ENCODE peak calls at places on chromosomes 12 and 14, in five cellular contexts. M is GM23338, L is osteoblast, B is astrocyte, W is neural progenitor cell. P is an unnamed sample.

GRCh38 chr14:104591031-104591430 is 11.5 kb downstream of the C14orf180 start:
- DNase-seq in M (no peak), W (no peak), B (no peak), L (peak), P (no peak)

GRCh38 chr12:115185529-115185928 is 501.6 kb upstream of the TBX3 start:
- DNase-seq in M (no peak), L (no peak), B (peak), W (no peak), P (no peak)

GRCh38 chr12:95908573-95908972 is 33.8 kb downstream of the CCDC38 start:
- DNase-seq in M (no peak), W (no peak), L (peak), B (peak), P (no peak)

GRCh38 chr14:50773632-50774541 is 57.1 kb downstream of the NIN start:
- DNase-seq in W (peak), B (peak), M (peak), L (peak), P (no peak)

GRCh38 chr14:71856199-71856919 is 75.9 kb upstream of the RGS6 start:
- DNase-seq in M (no peak), B (no peak), W (no peak), L (no peak), P (no peak)

GRCh38 chr12:24902521-24903304 is 46.2 kb downstream of the BCAT1 start:
- DNase-seq in M (peak), L (peak), W (peak), B (peak), P (no peak)

GRCh38 chr14:22291406-22291805 is 297.6 kb downstream of the DAD1 start:
- DNase-seq in M (no peak), B (peak), W (no peak), L (no peak), P (peak)

GRCh38 chr14:50001999-50002925 is 109.4 kb downstream of the ARF6 start:
- DNase-seq in B (no peak), W (no peak), L (peak), M (peak), P (no peak)

GRCh38 chr12:26524862-26525465 is 308.0 kb downstream of the ITPR2 start:
- DNase-seq in W (peak), L (no peak), B (no peak), M (peak), P (no peak)

GRCh38 chr12:31897791-31898503 is 61.3 kb upstream of the RESF1 start:
- DNase-seq in B (peak), L (no peak), W (peak), M (peak), P (no peak)

GRCh38 chr12:57166971-57167371 is 19.6 kb upstream of the LRP1-AS start:
- DNase-seq in M (no peak), L (peak), W (no peak), B (peak), P (peak)

GRCh38 chr14:103427485-103428443 is 42.5 kb downstream of the MARK3 start:
- DNase-seq in M (peak), W (peak), B (peak), L (no peak), P (peak)

GRCh38 chr14:21350539-21350938 is 33.3 kb downstream of the SUPT16H start:
- DNase-seq in W (no peak), M (no peak), L (no peak), B (no peak), P (no peak)

GRCh38 chr12:121176826-121177529 is 33.0 kb upstream of the P2RX4 start:
- DNase-seq in W (no peak), L (no peak), B (no peak), M (no peak), P (no peak)

GRCh38 chr12:48930475-48930874 is 5.2 kb upstream of the FKBP11 start:
- DNase-seq in W (no peak), L (no peak), M (no peak), B (no peak), P (no peak)

GRCh38 chr12:48936379-48936979 is 11.2 kb upstream of the FKBP11 start:
- DNase-seq in W (peak), M (peak), B (peak), L (peak), P (no peak)

GRCh38 chr12:48934312-48934706 is 9.0 kb upstream of the FKBP11 start:
- DNase-seq in W (no peak), M (peak), L (peak), B (no peak), P (no peak)

GRCh38 chr12:48932878-48933277 is 7.6 kb upstream of the FKBP11 start:
- DNase-seq in B (no peak), M (no peak), L (peak), W (no peak), P (no peak)

DNA sequence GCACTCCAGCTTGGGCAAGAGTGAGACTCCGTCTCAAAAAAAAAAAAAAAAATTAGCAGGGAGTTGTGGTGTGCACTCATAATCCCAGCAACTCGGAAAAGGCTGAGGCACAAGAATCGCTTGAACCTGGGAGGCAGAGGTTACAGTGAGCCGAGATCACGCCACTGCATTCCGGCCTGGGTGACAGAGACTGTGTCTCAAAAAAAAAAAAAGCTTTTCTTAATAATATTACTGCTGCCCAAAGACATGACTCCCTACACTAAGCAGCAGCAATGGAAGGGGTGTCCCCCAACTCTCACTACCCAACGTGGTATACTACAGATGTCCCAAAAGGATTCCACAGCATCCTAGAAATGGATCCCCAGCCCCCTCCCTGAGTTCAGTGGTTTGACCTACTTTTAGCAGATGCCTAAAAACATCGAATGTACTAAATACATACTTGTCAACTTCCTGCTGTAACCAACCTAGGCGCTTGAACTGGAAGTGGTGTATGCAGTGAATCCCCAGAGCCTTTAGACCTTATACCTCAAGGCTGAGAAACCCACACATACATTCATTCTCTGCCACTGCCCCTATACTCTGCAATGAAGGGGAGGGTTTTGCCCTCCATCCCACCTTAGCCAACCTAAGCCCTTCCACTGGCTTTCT is 8.5 kb upstream of the FKBP11 start:
- DNase-seq in L (no peak), B (no peak), M (no peak), W (no peak), P (no peak)
- H3K4me2 ChIP-seq in L (no peak), B (no peak), M (no peak), W (no peak), P (no peak)

GRCh38 chr12:66403746-66404145 is 101.5 kb downstream of the HELB start:
- DNase-seq in B (no peak), L (no peak), M (peak), W (no peak), P (no peak)

GRCh38 chr12:66399626-66399931 is 97.3 kb downstream of the HELB start:
- DNase-seq in M (no peak), B (no peak), W (no peak), L (no peak), P (no peak)

GRCh38 chr12:66409195-66409871 is 107.0 kb downstream of the HELB start:
- DNase-seq in M (peak), W (peak), L (no peak), B (peak), P (peak)

GRCh38 chr12:66405395-66405794 is 103.1 kb downstream of the HELB start:
- DNase-seq in W (no peak), B (peak), L (peak), M (no peak), P (no peak)
- H2AFZ ChIP-seq in W (no peak), B (no peak), L (no peak), M (no peak), P (no peak)

DNA sequence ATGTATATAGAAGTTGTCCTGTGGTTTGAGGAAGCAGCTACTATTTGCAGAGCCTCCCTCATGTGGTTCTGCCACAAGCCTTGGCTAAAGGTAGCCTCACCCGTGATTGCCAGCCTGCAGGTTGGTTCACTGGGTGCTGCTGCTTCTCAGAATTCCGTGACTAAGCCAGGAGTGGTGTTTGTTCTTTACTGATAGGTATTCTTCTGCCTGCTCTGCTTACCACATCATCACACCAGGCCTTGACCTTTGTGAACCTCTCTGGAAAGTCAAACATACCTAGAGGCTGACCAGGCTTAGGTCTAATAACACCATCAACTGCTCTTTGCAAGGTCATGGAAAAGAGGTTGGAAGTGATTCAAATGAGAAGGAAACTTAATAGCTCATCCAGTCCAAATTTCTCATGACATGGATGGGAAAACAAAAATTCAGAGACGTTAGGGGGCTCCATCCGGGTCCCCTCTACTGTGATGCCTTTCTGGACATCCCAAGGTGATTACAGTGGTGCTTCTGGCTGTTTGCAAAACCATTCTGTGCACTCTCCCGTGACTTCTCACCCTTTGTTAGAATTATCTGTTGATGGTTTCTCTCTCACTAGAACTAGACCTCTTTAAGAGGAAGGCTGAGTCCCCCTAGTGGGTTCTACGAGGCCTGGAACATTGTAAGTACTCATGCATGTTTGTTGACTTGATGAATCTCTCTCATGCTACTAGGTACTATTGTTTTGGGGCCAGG is 8.5 kb upstream of the SOCS2 start:
- DNase-seq in M (peak), W (peak), L (peak), B (peak), P (peak)
- TF ChIP-seq CTCF in M (peak), W (peak), L (peak), B (peak), P (no peak)

DNA sequence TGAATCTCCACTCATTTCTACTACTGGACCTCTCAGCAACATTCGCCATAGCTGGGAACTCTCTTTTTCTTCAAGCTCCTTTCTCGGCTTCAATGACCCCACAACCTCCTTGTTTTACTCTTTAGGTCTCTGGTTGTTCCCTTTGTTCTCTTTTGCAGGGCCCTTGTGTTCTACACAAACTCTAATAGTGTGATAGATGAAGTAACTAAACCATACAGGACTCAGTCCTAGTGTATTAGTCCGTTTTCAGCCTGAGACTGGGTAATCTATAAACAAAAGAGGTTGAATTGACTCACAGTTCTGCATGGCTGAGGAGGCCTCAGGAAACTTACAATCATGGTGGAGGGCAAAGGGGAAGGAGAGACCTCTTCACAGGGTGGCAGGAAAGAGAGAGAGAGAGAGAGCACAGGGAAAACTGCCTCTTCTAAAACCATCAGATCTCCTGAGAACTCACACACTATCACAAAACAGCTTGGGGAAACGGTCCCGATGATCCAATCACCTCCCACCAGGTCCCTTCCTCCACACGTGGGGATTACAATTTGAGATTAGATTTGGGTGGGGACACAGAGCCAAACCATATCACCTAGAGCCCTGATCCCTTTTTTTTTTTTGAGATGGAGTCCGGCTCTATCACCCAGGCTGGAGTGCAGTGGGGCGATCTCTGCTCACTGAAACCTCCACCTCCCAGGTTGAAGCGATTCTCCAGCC is 32.0 kb upstream of the WNK1 start:
- DNase-seq in B (no peak), M (no peak), W (no peak), L (no peak), P (no peak)
- H3K4me2 ChIP-seq in B (no peak), M (no peak), W (no peak), L (no peak), P (no peak)

DNA sequence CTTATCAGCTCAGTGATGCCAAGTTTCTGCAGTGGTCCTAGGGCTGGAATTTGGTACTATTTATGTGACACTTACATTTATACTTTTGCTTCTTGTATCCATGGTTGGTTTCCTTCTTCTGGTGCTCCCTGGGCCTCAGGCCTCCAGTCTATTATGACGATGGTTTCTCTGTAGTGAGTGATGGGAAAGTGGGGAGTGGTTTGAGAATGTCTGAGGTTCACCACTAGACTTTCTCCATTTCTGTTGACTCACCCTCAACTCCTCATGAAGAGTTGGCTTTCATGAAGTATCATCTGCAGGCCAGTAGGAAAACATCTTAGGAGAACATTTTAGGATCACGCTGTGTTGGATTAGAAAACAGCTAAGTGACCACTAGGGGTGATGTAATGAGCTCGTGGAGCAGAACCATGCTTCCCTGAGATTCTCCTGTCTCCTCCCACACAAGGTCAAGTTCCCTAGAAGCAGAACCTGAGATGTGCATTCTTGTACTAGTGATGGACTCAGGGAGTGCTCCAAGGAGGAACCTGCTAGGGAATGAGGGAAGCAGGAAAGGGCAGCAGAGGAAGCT is 32.1 kb downstream of the RPH3A start:
- DNase-seq in W (no peak), B (no peak), M (peak), L (no peak), P (no peak)
- H2AFZ ChIP-seq in W (no peak), B (no peak), M (no peak), L (no peak), P (no peak)